ENCODE peak calls at places on chromosomes 3 and 15, in six cellular contexts. X is adrenal gland, F is left ventricle myocardium inferior, B is gastrocnemius medialis, C is Panc1, K is foreskin fibroblast. O is an unnamed sample.

GRCh38 chr3:73618461-73618860 is 6.3 kb downstream of the PDZRN3 start:
- DNase-seq in B (no peak), F (no peak), K (peak), X (no peak), C (no peak), O (no peak)

GRCh38 chr3:13237776-13238490 is 164.7 kb upstream of the IQSEC1 start:
- DNase-seq in C (no peak), B (no peak), X (no peak), K (no peak), F (no peak), O (no peak)

GRCh38 chr3:31653464-31653863 is 120.7 kb downstream of the STT3B start:
- DNase-seq in K (no peak), C (no peak), X (no peak), F (no peak), B (no peak), O (no peak)

GRCh38 chr3:41346698-41347097 is 147.4 kb downstream of the CTNNB1 start:
- DNase-seq in X (no peak), C (no peak), B (no peak), F (no peak), K (peak), O (no peak)

GRCh38 chr3:193829781-193830180 is 236.8 kb downstream of the OPA1 start:
- DNase-seq in K (peak), X (peak), C (no peak), F (no peak), B (no peak), O (no peak)

GRCh38 chr3:54235998-54236397 is 113.6 kb downstream of the CACNA2D3 start:
- DNase-seq in X (no peak), K (no peak), B (no peak), C (no peak), F (no peak), O (no peak)

GRCh38 chr3:197454014-197454413 is 101.8 kb downstream of the BDH1 start:
- DNase-seq in B (no peak), F (no peak), X (no peak), K (no peak), C (no peak), O (peak)

GRCh38 chr3:59728509-59728908 is 678.7 kb upstream of the CFAP20DC start:
- DNase-seq in K (no peak), C (no peak), B (no peak), X (no peak), F (no peak), O (no peak)

GRCh38 chr3:96101013-96101412 is 713.4 kb upstream of the EPHA6 start:
- DNase-seq in X (no peak), C (no peak), F (no peak), B (no peak), K (no peak), O (no peak)

GRCh38 chr3:31699309-31699953 is 166.7 kb downstream of the STT3B start:
- DNase-seq in K (peak), F (no peak), C (no peak), X (no peak), B (no peak), O (no peak)

GRCh38 chr15:70505971-70506887 is 257.1 kb downstream of the UACA start:
- DNase-seq in C (no peak), K (no peak), B (no peak), F (no peak), X (no peak), O (no peak)

GRCh38 chr3:71614869-71615268 is 31.3 kb upstream of the FOXP1 start:
- DNase-seq in C (no peak), F (no peak), X (no peak), K (no peak), B (no peak), O (no peak)

GRCh38 chr3:50226888-50227389 is 9.1 kb upstream of the GNAI2 start:
- DNase-seq in F (no peak), K (peak), B (peak), X (no peak), C (no peak), O (no peak)
- H3K4me3 ChIP-seq in F (peak), K (peak), B (peak), X (no peak), C (peak), O (peak)

DNA sequence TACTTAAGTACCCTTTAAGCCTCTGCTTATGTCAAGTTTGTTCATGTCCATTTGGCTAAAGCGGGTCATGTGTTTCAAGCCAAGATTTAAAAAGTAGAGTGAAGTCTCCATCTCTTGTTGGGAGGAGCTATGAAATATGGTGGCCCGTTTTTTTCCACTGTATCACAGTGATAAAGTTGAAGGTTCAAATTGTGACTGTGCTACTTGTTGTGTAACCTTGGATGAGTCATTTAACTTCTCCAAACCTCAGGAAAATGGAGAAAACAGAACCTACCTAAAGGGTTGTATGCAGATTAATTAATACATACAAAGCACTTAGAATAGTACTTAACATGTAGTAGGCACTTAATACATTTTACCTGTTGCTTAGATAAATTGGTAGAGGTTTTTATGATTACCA is 43.4 kb downstream of the SNAPC5 start:
- DNase-seq in B (no peak), F (no peak), K (peak), C (no peak), X (no peak), O (no peak)
- H3K4me3 ChIP-seq in B (no peak), F (no peak), K (no peak), C (no peak), X (no peak), O (no peak)

GRCh38 chr15:92829875-92830274 is 70.2 kb upstream of the CHD2 start:
- DNase-seq in K (no peak), F (no peak), B (no peak), C (no peak), X (no peak), O (no peak)
- H3K4me3 ChIP-seq in K (no peak), F (no peak), B (no peak), C (no peak), X (no peak), O (no peak)

GRCh38 chr3:32870373-32871091 is 52.7 kb downstream of the TRIM71 start:
- DNase-seq in K (no peak), C (no peak), B (no peak), X (no peak), F (no peak), O (no peak)

GRCh38 chr3:32866533-32866932 is 48.7 kb downstream of the TRIM71 start:
- DNase-seq in X (no peak), C (no peak), B (no peak), K (no peak), F (no peak), O (no peak)

GRCh38 chr3:32869513-32870047 is 51.8 kb downstream of the TRIM71 start:
- DNase-seq in X (no peak), K (no peak), B (no peak), F (no peak), C (no peak), O (no peak)

GRCh38 chr3:32867954-32868353 is 50.2 kb downstream of the TRIM71 start:
- DNase-seq in F (no peak), C (no peak), B (no peak), X (no peak), K (no peak), O (no peak)

GRCh38 chr3:32868719-32869512 is 51.1 kb downstream of the TRIM71 start:
- DNase-seq in K (no peak), C (no peak), X (no peak), B (no peak), F (no peak), O (no peak)
- H3K4me3 ChIP-seq in K (no peak), C (no peak), X (no peak), B (no peak), F (no peak), O (no peak)

O was measured in BE2C.